ENCODE peak calls at places on chromosomes 7 and 10, in seven cellular contexts. One of them, this sample, is unnamed.

GRCh38 chr7:26334171-26334570 is 42.5 kb downstream of the SNX10 start:
- DNase-seq in EL: no peak
- DNase-seq in lower lobe of right lung: no peak
- DNase-seq in GM23248: no peak
- DNase-seq in stimulated activated CD8-positive, alpha-beta memory T cell treated with anti-CD3 and anti-CD28 coated beads, Interleukin-2, amount 100 ng/mL, for 1 hour: no peak
- DNase-seq in C1 segment of cervical spinal cord: no peak
- DNase-seq in NCI-H1417: no peak
- DNase-seq in this sample: peak; percentile 17

GRCh38 chr7:44277851-44278250 is 47.5 kb downstream of the CAMK2B start:
- DNase-seq in EL: peak; percentile 32
- DNase-seq in lower lobe of right lung: peak; percentile 35
- DNase-seq in GM23248: peak; percentile 16
- DNase-seq in stimulated activated CD8-positive, alpha-beta memory T cell treated with anti-CD3 and anti-CD28 coated beads, Interleukin-2, amount 100 ng/mL, for 1 hour: no peak
- DNase-seq in C1 segment of cervical spinal cord: no peak
- DNase-seq in NCI-H1417: no peak
- DNase-seq in this sample: no peak

GRCh38 chr10:133259603-133259992 is 17.1 kb downstream of the ADAM8 start:
- DNase-seq in EL: no peak
- DNase-seq in lower lobe of right lung: no peak
- DNase-seq in GM23248: no peak
- DNase-seq in stimulated activated CD8-positive, alpha-beta memory T cell treated with anti-CD3 and anti-CD28 coated beads, Interleukin-2, amount 100 ng/mL, for 1 hour: no peak
- DNase-seq in C1 segment of cervical spinal cord: no peak
- DNase-seq in NCI-H1417: no peak
- DNase-seq in this sample: no peak

GRCh38 chr7:82179311-82179710 is 264.3 kb downstream of the CACNA2D1 start:
- DNase-seq in EL: peak; percentile 13
- DNase-seq in lower lobe of right lung: no peak
- DNase-seq in GM23248: no peak
- DNase-seq in stimulated activated CD8-positive, alpha-beta memory T cell treated with anti-CD3 and anti-CD28 coated beads, Interleukin-2, amount 100 ng/mL, for 1 hour: no peak
- DNase-seq in C1 segment of cervical spinal cord: no peak
- DNase-seq in NCI-H1417: no peak
- DNase-seq in this sample: no peak

GRCh38 chr7:87000344-87000743 is 59.1 kb downstream of the ELAPOR2 start:
- DNase-seq in EL: no peak
- DNase-seq in lower lobe of right lung: no peak
- DNase-seq in GM23248: peak; percentile 55
- DNase-seq in stimulated activated CD8-positive, alpha-beta memory T cell treated with anti-CD3 and anti-CD28 coated beads, Interleukin-2, amount 100 ng/mL, for 1 hour: no peak
- DNase-seq in C1 segment of cervical spinal cord: no peak
- DNase-seq in NCI-H1417: no peak
- DNase-seq in this sample: no peak

GRCh38 chr7:147997636-147998035 is 592.9 kb upstream of the C7orf33 start:
- DNase-seq in EL: no peak
- DNase-seq in lower lobe of right lung: no peak
- DNase-seq in GM23248: no peak
- DNase-seq in stimulated activated CD8-positive, alpha-beta memory T cell treated with anti-CD3 and anti-CD28 coated beads, Interleukin-2, amount 100 ng/mL, for 1 hour: no peak
- DNase-seq in C1 segment of cervical spinal cord: no peak
- DNase-seq in NCI-H1417: no peak
- DNase-seq in this sample: no peak

GRCh38 chr7:42624471-42624870 is 287.4 kb downstream of the C7orf25 start:
- DNase-seq in EL: peak; percentile 14
- DNase-seq in lower lobe of right lung: no peak
- DNase-seq in GM23248: peak; percentile 47
- DNase-seq in stimulated activated CD8-positive, alpha-beta memory T cell treated with anti-CD3 and anti-CD28 coated beads, Interleukin-2, amount 100 ng/mL, for 1 hour: no peak
- DNase-seq in C1 segment of cervical spinal cord: no peak
- DNase-seq in NCI-H1417: no peak
- DNase-seq in this sample: no peak

GRCh38 chr10:14659626-14660196 is 115.0 kb downstream of the FAM107B start:
- DNase-seq in EL: no peak
- DNase-seq in lower lobe of right lung: peak; percentile 76
- DNase-seq in GM23248: peak; percentile 5
- DNase-seq in stimulated activated CD8-positive, alpha-beta memory T cell treated with anti-CD3 and anti-CD28 coated beads, Interleukin-2, amount 100 ng/mL, for 1 hour: peak; percentile 9
- DNase-seq in C1 segment of cervical spinal cord: no peak
- DNase-seq in NCI-H1417: no peak
- DNase-seq in this sample: peak; percentile 93

GRCh38 chr7:44441079-44441478 is 49.4 kb downstream of the NUDCD3 start:
- DNase-seq in EL: no peak
- DNase-seq in lower lobe of right lung: no peak
- DNase-seq in GM23248: no peak
- DNase-seq in stimulated activated CD8-positive, alpha-beta memory T cell treated with anti-CD3 and anti-CD28 coated beads, Interleukin-2, amount 100 ng/mL, for 1 hour: no peak
- DNase-seq in C1 segment of cervical spinal cord: no peak
- DNase-seq in NCI-H1417: no peak
- DNase-seq in this sample: no peak

This sample was measured in GM12865.